ENCODE peak calls at places on chromosomes 16 and 17, in eight cellular contexts. K is progenitor cell of endocrine pancreas; N is stimulated activated CD4-positive, alpha-beta T cell treated with anti-CD3 and anti-CD28 coated beads, Interleukin-1b, Interleukin-23, amount 100 ng/mL, for 24 hours; F is NCI-H2081; B is PC-9; Y is NCI-H446 treated with DMSO at 0.1 percent for 48 hours; E is stimulated activated CD8-positive, alpha-beta memory T cell treated with anti-CD3 and anti-CD28 coated beads, Interleukin-15, amount 100 ng/mL, for 48 hours; S is activated CD4-positive, alpha-beta T cell treated with anti-CD3 and anti-CD28 coated beads, Interleukin-2, amount 10 ng/mL, durations not matched to agents 24 days and 14 days. Q is an unnamed sample.

GRCh38 chr16:67563708-67564468 is 1.6 kb downstream of the CTCF start:
- DNase-seq in K (no peak), N (no peak), F (peak; percentile 19), B (peak; percentile 34), Y (no peak), E (no peak), S (peak; percentile 82), Q (peak; percentile 38)

GRCh38 chr16:82182237-82183003 is 12.4 kb upstream of the MPHOSPH6 start:
- DNase-seq in K (no peak), N (no peak), F (no peak), B (no peak), Y (no peak), E (no peak), S (no peak), Q (no peak)

GRCh38 chr17:82948957-82949356 is 109.1 kb upstream of the ZNF750 start:
- DNase-seq in K (no peak), N (no peak), F (no peak), B (no peak), Y (no peak), E (no peak), S (no peak), Q (no peak)

GRCh38 chr17:4806420-4806769 is 557 bp upstream of the PLD2 start:
- DNase-seq in K (no peak), N (no peak), F (peak; percentile 30), B (no peak), Y (no peak), E (no peak), S (no peak), Q (no peak)

GRCh38 chr16:65773319-65773874 is 593.1 kb upstream of the CDH5 start:
- DNase-seq in K (no peak), N (no peak), F (no peak), B (no peak), Y (no peak), E (no peak), S (no peak), Q (no peak)

GRCh38 chr16:4372578-4373355 is 1.1 kb downstream of the VASN start:
- DNase-seq in K (no peak), N (no peak), F (peak; percentile 75), B (no peak), Y (peak; percentile 23), E (no peak), S (no peak), Q (no peak)

GRCh38 chr16:14181371-14182050 is 110.4 kb downstream of the MRTFB start:
- DNase-seq in K (no peak), N (no peak), F (no peak), B (no peak), Y (no peak), E (no peak), S (no peak), Q (no peak)

GRCh38 chr17:61458491-61459433 is 6.5 kb downstream of the TBX4 start:
- DNase-seq in K (no peak), N (no peak), F (no peak), B (no peak), Y (no peak), E (no peak), S (no peak), Q (no peak)

GRCh38 chr17:45265823-45266222 is 3.9 kb upstream of the SPATA32 start:
- DNase-seq in K (no peak), N (no peak), F (no peak), B (no peak), Y (no peak), E (no peak), S (no peak), Q (peak; percentile 30)

GRCh38 chr16:77431131-77431670 is 3.6 kb downstream of the ADAMTS18 start:
- DNase-seq in K (no peak), N (no peak), F (no peak), B (no peak), Y (no peak), E (no peak), S (no peak), Q (no peak)

GRCh38 chr17:42142371-42142896 is 12.4 kb downstream of the RAB5C start:
- DNase-seq in K (no peak), N (no peak), F (no peak), B (no peak), Y (no peak), E (no peak), S (no peak), Q (peak; percentile 62)

GRCh38 chr17:74045608-74046007 is 157.9 kb upstream of the RPL38 start:
- DNase-seq in K (no peak), N (no peak), F (no peak), B (peak; percentile 7), Y (no peak), E (no peak), S (no peak), Q (no peak)

GRCh38 chr16:13909872-13910303 is 10.1 kb upstream of the ERCC4 start:
- DNase-seq in K (no peak), N (no peak), F (no peak), B (peak; percentile 34), Y (peak; percentile 77), E (no peak), S (no peak), Q (no peak)

GRCh38 chr17:7782237-7782636 is 51.8 kb upstream of the KDM6B start:
- DNase-seq in K (no peak), N (no peak), F (no peak), B (no peak), Y (no peak), E (no peak), S (no peak), Q (no peak)

GRCh38 chr17:82419471-82419995 is 1.1 kb upstream of the OGFOD3 start:
- DNase-seq in K (no peak), N (no peak), F (no peak), B (no peak), Y (no peak), E (no peak), S (peak; percentile 69), Q (no peak)

GRCh38 chr16:5024632-5025031 is 9.1 kb downstream of the NAGPA start:
- DNase-seq in K (no peak), N (no peak), F (peak; percentile 64), B (peak; percentile 29), Y (no peak), E (no peak), S (no peak), Q (no peak)

GRCh38 chr16:4454618-4455017 is 19.8 kb downstream of the NMRAL1 start:
- DNase-seq in K (no peak), N (no peak), F (no peak), B (no peak), Y (no peak), E (no peak), S (no peak), Q (no peak)

GRCh38 chr16:4327782-4328579 is 12.1 kb downstream of the GLIS2 start:
- DNase-seq in K (peak; percentile 69), N (peak; percentile 19), F (no peak), B (no peak), Y (no peak), E (no peak), S (peak; percentile 82), Q (no peak)

GRCh38 chr17:81365601-81366585 is 29.4 kb upstream of the BAHCC1 start:
- DNase-seq in K (no peak), N (no peak), F (peak; percentile 92), B (peak; percentile 88), Y (no peak), E (no peak), S (no peak), Q (no peak)

GRCh38 chr16:72837846-72838661 is 209.9 kb downstream of the ZFHX3 start:
- DNase-seq in K (no peak), N (no peak), F (no peak), B (no peak), Y (no peak), E (no peak), S (no peak), Q (no peak)

GRCh38 chr17:82272495-82273326 is 789 bp downstream of the CSNK1D start:
- DNase-seq in K (peak; percentile 39), N (no peak), F (no peak), B (peak; percentile 17), Y (no peak), E (peak; percentile 24), S (peak; percentile 83), Q (no peak)

GRCh38 chr17:39915559-39915958 is 2.9 kb downstream of the GSDMB start:
- DNase-seq in K (no peak), N (no peak), F (no peak), B (no peak), Y (no peak), E (no peak), S (no peak), Q (no peak)

GRCh38 chr17:66950886-66951604 is 13.5 kb upstream of the CACNG4 start:
- DNase-seq in K (no peak), N (no peak), F (no peak), B (no peak), Y (no peak), E (no peak), S (no peak), Q (no peak)

GRCh38 chr17:70123193-70123592 is 46.1 kb upstream of the KCNJ2 start:
- DNase-seq in K (no peak), N (no peak), F (no peak), B (no peak), Y (no peak), E (no peak), S (no peak), Q (no peak)

GRCh38 chr17:35030780-35031179 is 32.7 kb downstream of the RFFL start:
- DNase-seq in K (no peak), N (no peak), F (no peak), B (no peak), Y (no peak), E (no peak), S (no peak), Q (no peak)

GRCh38 chr16:50627419-50627818 is 53.7 kb downstream of the SNX20 start:
- DNase-seq in K (no peak), N (no peak), F (no peak), B (no peak), Y (peak; percentile 63), E (peak; percentile 22), S (peak; percentile 79), Q (no peak)

GRCh38 chr16:54930034-54930938 is at the start of gene IRX5:
- DNase-seq in K (peak; percentile 55), N (no peak), F (peak; percentile 59), B (peak; percentile 56), Y (peak; percentile 80), E (no peak), S (peak; percentile 80), Q (no peak)

GRCh38 chr17:28518132-28518531 is 12.0 kb downstream of the FOXN1 start:
- DNase-seq in K (no peak), N (no peak), F (no peak), B (no peak), Y (no peak), E (no peak), S (no peak), Q (no peak)

Q was measured in HS-27A.